ENCODE peak calls at places on chromosomes 4 and X, in six cellular contexts. D is stimulated activated CD8-positive, alpha-beta memory T cell treated with anti-CD3 and anti-CD28 coated beads, Interleukin-2, amount 100 ng/mL, for 48 hours; A is T-helper 9 cell; V is activated CD4-positive, alpha-beta T cell treated with anti-CD3 and anti-CD28 coated beads, Interleukin-2, amount 10 ng/mL, durations not matched to agents 7 days and 5 days; Y is Panc1; E is left lung. G is an unnamed sample.

GRCh38 chr4:85821688-85822087 is 346.7 kb downstream of the ARHGAP24 start:
- DNase-seq in V (no peak), A (no peak), Y (no peak), E (no peak), D (no peak), G (no peak)

GRCh38 chr4:118927976-118928375 is 39.3 kb downstream of the SYNPO2 start:
- DNase-seq in D (no peak), A (no peak), Y (no peak), V (no peak), E (no peak), G (no peak)

GRCh38 chrX:13721371-13721770 is 13.0 kb downstream of the TRAPPC2 start:
- DNase-seq in E (no peak), D (no peak), Y (no peak), A (no peak), V (no peak), G (no peak)

GRCh38 chrX:11470231-11470630 is 177.0 kb downstream of the AMELX start:
- DNase-seq in A (no peak), Y (no peak), V (no peak), D (no peak), E (no peak), G (no peak)

GRCh38 chrX:152926279-152926678 is 28.4 kb downstream of the ZNF185 start:
- DNase-seq in A (peak; percentile 10), Y (no peak), V (peak; percentile 50), D (peak; percentile 30), E (no peak), G (peak; percentile 52)

GRCh38 chr4:628346-628745 is 3.0 kb downstream of the PDE6B start:
- DNase-seq in D (no peak), V (no peak), E (peak; percentile 71), Y (no peak), A (no peak), G (no peak)

GRCh38 chr4:172997851-172998250 is 170.8 kb upstream of the GALNT7 start:
- DNase-seq in A (no peak), V (no peak), Y (no peak), E (no peak), D (no peak), G (no peak)

GRCh38 chr4:125085-125820 is 952 bp downstream of the ZNF718 start:
- DNase-seq in Y (no peak), E (peak; percentile 88), D (no peak), A (peak; percentile 17), V (peak; percentile 16), G (peak; percentile 23)

GRCh38 chr4:113621633-113622032 is 139.9 kb downstream of the CAMK2D start:
- DNase-seq in A (no peak), V (no peak), D (no peak), Y (no peak), E (no peak), G (no peak)

GRCh38 chr4:185215261-185215660 is 5.9 kb downstream of the SNX25 start:
- DNase-seq in V (no peak), E (no peak), Y (no peak), A (no peak), D (no peak), G (no peak)

GRCh38 chr4:4717692-4718091 is 141.8 kb upstream of the MSX1 start:
- DNase-seq in D (no peak), A (no peak), E (no peak), Y (no peak), V (no peak), G (no peak)

GRCh38 chrX:118205996-118206395 is 89.4 kb upstream of the KLHL13 start:
- DNase-seq in A (no peak), Y (no peak), D (no peak), V (no peak), E (no peak), G (no peak)

GRCh38 chrX:118346258-118347094 is 570 bp downstream of the WDR44 start:
- DNase-seq in D (peak; percentile 10), A (peak; percentile 52), V (peak; percentile 49), E (peak; percentile 87), Y (no peak), G (peak; percentile 25)

GRCh38 chrX:132216283-132216682 is 3.0 kb downstream of the RAP2C start:
- DNase-seq in A (no peak), Y (no peak), V (no peak), E (no peak), D (no peak), G (no peak)

GRCh38 chr4:88575222-88575621 is 17.1 kb upstream of the HERC3 start:
- DNase-seq in A (no peak), V (no peak), Y (no peak), E (no peak), D (no peak), G (no peak)

GRCh38 chr4:120874792-120875774 is 47.4 kb downstream of the PRDM5 start:
- DNase-seq in V (no peak), D (no peak), A (no peak), E (no peak), Y (no peak), G (no peak)

GRCh38 chr4:183426507-183426906 is 17.9 kb upstream of the CDKN2AIP start:
- DNase-seq in E (no peak), D (no peak), V (no peak), Y (no peak), A (no peak), G (no peak)

GRCh38 chrX:105191878-105192277 is 28.6 kb downstream of the TEX13A start:
- DNase-seq in A (no peak), D (no peak), V (no peak), Y (peak; percentile 1), E (no peak), G (no peak)

GRCh38 chrX:46686003-46686645 is 72.8 kb downstream of the SLC9A7 start:
- DNase-seq in Y (no peak), D (no peak), E (no peak), V (peak; percentile 59), A (peak; percentile 10), G (no peak)

GRCh38 chr4:1136028-1136427 is 22.7 kb upstream of the RNF212 start:
- DNase-seq in Y (no peak), E (no peak), A (no peak), V (no peak), D (no peak), G (no peak)

GRCh38 chrX:95065151-95065550 is 1391.1 kb downstream of the FAM133A start:
- DNase-seq in Y (no peak), E (no peak), A (no peak), V (no peak), D (no peak), G (no peak)

GRCh38 chrX:8192276-8192675 is 21.2 kb upstream of the VCX2 start:
- DNase-seq in A (no peak), E (no peak), D (no peak), V (no peak), Y (no peak), G (no peak)

GRCh38 chr4:5142726-5143125 is 91.4 kb downstream of the STK32B start:
- DNase-seq in E (no peak), V (peak; percentile 7), Y (no peak), A (no peak), D (no peak), G (no peak)

GRCh38 chr4:57501715-57502114 is 391.5 kb upstream of the IGFBP7 start:
- DNase-seq in A (no peak), V (no peak), Y (no peak), E (no peak), D (no peak), G (no peak)

GRCh38 chr4:85398276-85398675 is 76.7 kb upstream of the ARHGAP24 start:
- DNase-seq in V (no peak), A (no peak), Y (no peak), D (no peak), E (no peak), G (no peak)

GRCh38 chrX:35122756-35123155 is 180.2 kb downstream of the FAM47B start:
- DNase-seq in V (no peak), E (no peak), Y (no peak), A (no peak), D (no peak), G (no peak)

GRCh38 chr4:74189331-74190043 is 31.6 kb downstream of the MTHFD2L start:
- DNase-seq in V (peak; percentile 37), E (no peak), A (no peak), Y (peak; percentile 41), D (no peak), G (no peak)

G was measured in stimulated activated CD4-positive, alpha-beta T cell treated with anti-CD3 and anti-CD28 coated beads, Interleukin-15, amount 100 ng/mL, for 48 hours.